ENCODE peak calls at places on chromosome 5, in four cellular contexts. N is H9, L is mesenchymal stem cell, U is IMR-90. S is an unnamed sample.
A peak's percentile ranks its signal among the peaks of the same experiment; 100 is the strongest.

GRCh38 chr5:153974813-153975163 is 63.9 kb downstream of the FAM114A2 start:
- DNase-seq in U (no peak), L (no peak), N (no peak), S (no peak)

GRCh38 chr5:80186634-80187033 is 69.2 kb downstream of the SERINC5 start:
- DNase-seq in N (no peak), L (no peak), U (no peak), S (peak; percentile 86)

GRCh38 chr5:4572297-4572696 is 567.8 kb upstream of the ADAMTS16 start:
- DNase-seq in U (no peak), N (no peak), L (no peak), S (no peak)

GRCh38 chr5:72307968-72308852 is 11.8 kb downstream of the MRPS27 start:
- DNase-seq in N (peak; percentile 96), U (peak; percentile 97), L (peak; percentile 98), S (peak; percentile 99)

GRCh38 chr5:4523038-4523437 is 617.1 kb upstream of the ADAMTS16 start:
- DNase-seq in U (no peak), L (no peak), N (no peak), S (no peak)

GRCh38 chr5:145433077-145433476 is 402.1 kb downstream of the PRELID2 start:
- DNase-seq in U (no peak), N (no peak), L (no peak), S (no peak)

GRCh38 chr5:59661306-59661705 is 232.2 kb downstream of the PDE4D start:
- DNase-seq in U (no peak), N (no peak), L (peak; percentile 83), S (no peak)

GRCh38 chr5:7501066-7501465 is 105.1 kb downstream of the ADCY2 start:
- DNase-seq in U (no peak), N (no peak), L (no peak), S (no peak)

GRCh38 chr5:179375236-179375685 is 30.0 kb upstream of the ADAMTS2 start:
- DNase-seq in U (no peak), N (peak; percentile 20), L (no peak), S (no peak)

GRCh38 chr5:135482383-135482933 is 30.3 kb upstream of the TIFAB start:
- DNase-seq in N (no peak), U (no peak), L (no peak), S (no peak)

GRCh38 chr5:142411656-142412425 is 87.0 kb upstream of the SPRY4 start:
- DNase-seq in N (no peak), U (no peak), L (no peak), S (no peak)
- H4K91ac ChIP-seq in N (no peak overlapping the region), U (no peak overlapping the region), L (no peak overlapping the region), S (no peak overlapping the region)

GRCh38 chr5:78591227-78591626 is 57.3 kb downstream of the LHFPL2 start:
- DNase-seq in N (no peak), L (peak; percentile 99), U (peak; percentile 96), S (no peak)
- H3K4me1 ChIP-seq in N (peaks cover 7% of the 10 kb centered on the region), L (peaks cover 13% of the 10 kb centered on the region), U (peaks cover 45% of the 10 kb centered on the region), S (peaks cover 18% of the 10 kb centered on the region)

DNA sequence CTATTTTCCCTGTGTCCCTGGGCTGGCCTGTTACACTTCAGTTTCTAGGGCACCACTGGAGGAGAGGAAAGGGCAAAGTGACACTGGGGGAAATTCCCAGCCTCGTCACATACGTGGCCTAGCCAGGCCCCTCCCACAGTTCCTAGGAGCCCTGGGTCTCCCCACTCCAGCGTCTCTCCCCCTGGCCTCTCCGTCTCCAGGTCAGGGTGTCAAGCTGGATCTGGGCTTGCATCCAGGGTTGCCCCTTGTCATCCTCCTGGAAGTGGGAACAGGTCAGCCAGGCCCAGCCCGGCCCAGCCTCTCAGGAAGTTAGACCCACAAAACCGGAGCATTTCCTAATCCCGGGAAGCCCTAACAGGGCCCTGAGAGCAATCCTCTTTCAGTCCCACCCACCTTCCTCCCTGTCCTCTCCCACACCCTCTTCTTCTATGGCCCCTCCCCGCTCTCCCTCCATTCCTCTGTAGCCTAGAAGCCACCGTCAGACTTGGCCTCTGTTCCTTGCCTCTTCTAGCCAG is 4.7 kb upstream of the TNIP1 start:
- DNase-seq in N (no peak), L (peak; percentile 87), U (peak; percentile 44), S (no peak)
- H3K9ac ChIP-seq in N (no peak overlapping the region), L (peak overlapping the region; percentile 49), U (peak overlapping the region; percentile 13), S (no peak overlapping the region)

DNA sequence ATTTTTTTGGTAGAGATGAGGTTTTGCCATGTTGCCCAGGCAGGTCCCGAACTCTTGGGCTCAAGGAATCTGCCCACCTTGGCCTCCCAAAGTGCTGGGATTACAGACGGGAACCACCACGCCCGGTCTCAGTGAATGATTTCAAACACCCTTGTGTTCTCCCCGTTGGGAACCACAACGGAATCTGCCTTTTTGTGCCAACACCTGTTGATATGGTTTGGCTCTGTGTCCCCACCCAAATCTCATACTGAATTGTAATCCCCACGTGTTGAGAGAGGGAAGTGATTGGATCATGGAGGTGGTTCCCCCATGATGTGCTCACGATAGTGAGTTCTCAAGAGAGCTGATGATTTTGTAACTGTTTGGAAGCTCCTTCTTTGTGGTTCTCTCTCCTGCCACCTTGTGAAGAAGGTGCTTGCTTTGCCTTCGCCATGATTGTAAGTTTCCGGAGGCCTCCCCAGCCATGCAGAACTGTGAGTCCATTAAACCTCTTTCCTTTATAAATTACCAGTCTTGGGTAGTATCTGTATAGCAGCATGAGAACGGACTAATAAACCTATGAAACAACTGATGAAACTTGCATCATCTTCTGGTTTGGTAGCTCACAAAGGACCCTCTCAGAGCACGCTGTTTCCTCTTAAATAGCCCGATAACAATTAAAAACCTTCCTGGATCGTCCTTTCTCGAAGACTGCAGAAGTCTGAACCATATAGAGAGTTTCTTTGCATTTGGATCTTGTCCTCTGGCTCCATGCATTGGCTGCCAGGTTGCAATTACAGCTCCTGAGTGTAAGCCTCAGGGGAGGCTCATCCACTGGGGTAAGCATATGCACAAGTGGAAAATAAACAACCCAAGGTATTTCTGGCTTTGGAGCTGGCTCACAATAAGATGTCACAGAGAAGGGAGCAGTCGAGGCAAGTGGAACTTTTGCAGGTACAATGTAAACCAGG is 91.5 kb downstream of the SPRY4 start:
- DNase-seq in N (no peak), U (no peak), L (no peak), S (no peak)
- H4K91ac ChIP-seq in N (no peak overlapping the region), U (no peak overlapping the region), L (no peak overlapping the region), S (peak overlapping the region; percentile 72)

GRCh38 chr5:36174119-36174518 is 22.2 kb downstream of the SKP2 start:
- DNase-seq in N (no peak), U (no peak), L (peak; percentile 36), S (no peak)

GRCh38 chr5:36173426-36173825 is 21.5 kb downstream of the SKP2 start:
- DNase-seq in N (no peak), L (no peak), U (no peak), S (no peak)

GRCh38 chr5:36177154-36177553 is 25.2 kb downstream of the SKP2 start:
- DNase-seq in L (no peak), N (no peak), U (no peak), S (no peak)

GRCh38 chr5:36172593-36172992 is 20.7 kb downstream of the SKP2 start:
- DNase-seq in U (no peak), N (no peak), L (no peak), S (no peak)

DNA sequence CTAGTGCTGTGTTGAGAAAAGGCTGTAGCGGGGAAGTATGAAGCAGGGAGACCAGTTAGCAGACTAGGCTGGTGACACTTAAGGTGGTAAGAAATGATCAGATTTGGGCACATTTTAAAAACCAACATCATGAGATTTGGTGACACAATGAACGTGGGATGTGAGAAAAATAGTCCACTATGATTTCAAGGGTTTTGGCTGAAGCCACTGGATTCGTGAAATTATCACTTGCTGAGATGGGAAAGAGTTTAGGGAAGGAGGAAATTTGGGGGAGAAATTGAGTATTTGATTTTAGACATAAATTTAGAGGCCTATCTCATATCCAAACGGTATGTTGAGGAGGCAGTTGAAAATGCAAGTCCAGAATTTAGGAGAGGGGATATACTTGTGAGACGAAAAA is 23.1 kb downstream of the SKP2 start:
- DNase-seq in N (no peak), L (no peak), U (no peak), S (no peak)
- H3K4me1 ChIP-seq in N (no peaks in the 10 kb centered on the region), L (no peaks in the 10 kb centered on the region), U (peaks cover 5% of the 10 kb centered on the region), S (no peaks in the 10 kb centered on the region)

DNA sequence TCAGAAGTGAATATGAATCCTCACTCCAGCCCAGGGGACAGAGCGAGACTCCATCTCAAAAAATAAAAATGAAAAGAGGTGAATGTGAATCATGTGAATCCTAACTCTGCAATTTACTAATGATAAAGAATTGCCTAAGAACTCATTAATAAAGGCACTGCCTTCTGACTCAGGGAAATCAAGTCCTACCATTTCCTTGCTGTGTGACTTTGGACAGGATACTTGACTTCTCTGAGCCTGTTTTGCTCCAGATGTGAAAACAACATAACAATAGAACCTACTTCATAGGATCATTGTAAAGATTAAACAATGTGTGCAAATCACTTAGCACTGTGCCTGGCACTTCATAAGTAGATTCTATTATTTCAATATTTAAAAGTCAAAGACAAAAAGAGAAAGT is 15.1 kb upstream of the PWWP2A start:
- DNase-seq in N (no peak), L (no peak), U (no peak), S (no peak)
- H3K9ac ChIP-seq in N (peak overlapping the region; percentile 22), L (peak overlapping the region; percentile 63), U (no peak overlapping the region), S (no peak overlapping the region)

GRCh38 chr5:141707535-141707934 is 25.5 kb upstream of the ARAP3 start:
- DNase-seq in U (no peak), N (no peak), L (no peak), S (no peak)
- H4K91ac ChIP-seq in U (no peak overlapping the region), N (no peak overlapping the region), L (no peak overlapping the region), S (no peak overlapping the region)

DNA sequence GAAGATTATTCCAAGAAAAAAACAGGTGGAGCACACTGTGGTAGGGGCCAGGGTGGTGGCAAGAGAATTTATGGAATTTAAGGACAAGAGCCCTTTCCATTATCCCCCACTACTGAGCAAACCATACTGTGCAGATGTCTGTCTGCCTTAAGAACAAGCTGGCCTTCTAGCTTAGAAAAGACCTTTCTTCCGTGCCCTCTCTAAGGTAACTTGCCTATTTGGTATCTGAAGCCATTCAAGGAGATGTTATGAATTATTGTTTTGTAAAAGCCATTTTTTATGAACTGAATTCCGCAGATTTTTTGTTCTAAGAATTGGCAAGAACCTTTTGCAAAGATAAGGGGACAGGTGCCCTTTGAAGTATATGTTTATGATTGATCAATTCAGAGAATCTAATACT is 20.9 kb downstream of the GRAMD2B start:
- DNase-seq in L (no peak), U (no peak), N (no peak), S (no peak)
- H3K4me1 ChIP-seq in L (peaks cover 7% of the 10 kb centered on the region), U (peaks cover 12% of the 10 kb centered on the region), N (no peaks in the 10 kb centered on the region), S (peaks cover 14% of the 10 kb centered on the region)